ENCODE peak calls at places on chromosomes 3 and 15, in four cellular contexts. One of them, this sample, is unnamed.

GRCh38 chr3:14802332-14802731 is 16.4 kb upstream of the FGD5 start:
- DNase-seq in heart right ventricle: no peak
- DNase-seq in 8988T: no peak
- DNase-seq in CD4-positive, alpha-beta T cell: no peak
- DNase-seq in this sample: no peak

GRCh38 chr3:182182531-182182968 is 470.8 kb downstream of the SOX2 start:
- DNase-seq in heart right ventricle: no peak
- DNase-seq in 8988T: no peak
- DNase-seq in CD4-positive, alpha-beta T cell: no peak
- DNase-seq in this sample: no peak

GRCh38 chr3:12350151-12350813 is 61.4 kb downstream of the PPARG start:
- DNase-seq in heart right ventricle: peak
- DNase-seq in 8988T: no peak
- DNase-seq in CD4-positive, alpha-beta T cell: no peak
- DNase-seq in this sample: no peak

GRCh38 chr15:80638553-80639167 is 56.5 kb upstream of the ABHD17C start:
- DNase-seq in heart right ventricle: no peak
- DNase-seq in 8988T: no peak
- DNase-seq in CD4-positive, alpha-beta T cell: no peak
- DNase-seq in this sample: no peak

GRCh38 chr3:175989161-175989560 is 1130.0 kb downstream of the NAALADL2 start:
- DNase-seq in heart right ventricle: no peak
- DNase-seq in 8988T: no peak
- DNase-seq in CD4-positive, alpha-beta T cell: no peak
- DNase-seq in this sample: no peak

GRCh38 chr15:74585857-74586256 is 29.8 kb upstream of the CLK3 start:
- DNase-seq in heart right ventricle: no peak
- DNase-seq in 8988T: no peak
- DNase-seq in CD4-positive, alpha-beta T cell: no peak
- DNase-seq in this sample: no peak

GRCh38 chr15:82950295-82950694 is 2.2 kb downstream of the HOMER2 start:
- DNase-seq in heart right ventricle: no peak
- DNase-seq in 8988T: no peak
- DNase-seq in CD4-positive, alpha-beta T cell: no peak
- DNase-seq in this sample: no peak

GRCh38 chr3:81728766-81729544 is 32.5 kb downstream of the GBE1 start:
- DNase-seq in heart right ventricle: no peak
- DNase-seq in 8988T: no peak
- DNase-seq in CD4-positive, alpha-beta T cell: no peak
- DNase-seq in this sample: no peak

GRCh38 chr3:52090131-52090548 is 33.8 kb upstream of the DUSP7 start:
- DNase-seq in heart right ventricle: peak
- DNase-seq in 8988T: no peak
- DNase-seq in CD4-positive, alpha-beta T cell: no peak
- DNase-seq in this sample: no peak

GRCh38 chr3:150345021-150345538 is 63.0 kb upstream of the TSC22D2 start:
- DNase-seq in heart right ventricle: no peak
- DNase-seq in 8988T: peak
- DNase-seq in CD4-positive, alpha-beta T cell: no peak
- DNase-seq in this sample: no peak

GRCh38 chr3:15722877-15723623 is 74.7 kb downstream of the ANKRD28 start:
- DNase-seq in heart right ventricle: no peak
- DNase-seq in 8988T: no peak
- DNase-seq in CD4-positive, alpha-beta T cell: no peak
- DNase-seq in this sample: no peak

GRCh38 chr3:120449701-120450216 is 1.0 kb downstream of the FSTL1 start:
- DNase-seq in heart right ventricle: no peak
- DNase-seq in 8988T: no peak
- DNase-seq in CD4-positive, alpha-beta T cell: no peak
- DNase-seq in this sample: no peak

GRCh38 chr15:71788646-71789579 is 21.4 kb upstream of the NR2E3 start:
- DNase-seq in heart right ventricle: no peak
- DNase-seq in 8988T: no peak
- DNase-seq in CD4-positive, alpha-beta T cell: no peak
- DNase-seq in this sample: no peak

GRCh38 chr3:15631426-15632211 is 30.1 kb downstream of the BTD start:
- DNase-seq in heart right ventricle: no peak
- DNase-seq in 8988T: no peak
- DNase-seq in CD4-positive, alpha-beta T cell: no peak
- DNase-seq in this sample: no peak

GRCh38 chr3:175493296-175493695 is 634.2 kb downstream of the NAALADL2 start:
- DNase-seq in heart right ventricle: no peak
- DNase-seq in 8988T: no peak
- DNase-seq in CD4-positive, alpha-beta T cell: no peak
- DNase-seq in this sample: no peak

GRCh38 chr3:51966016-51966415 is 1.2 kb downstream of the PCBP4 start:
- DNase-seq in heart right ventricle: no peak
- DNase-seq in 8988T: no peak
- DNase-seq in CD4-positive, alpha-beta T cell: no peak
- DNase-seq in this sample: no peak

GRCh38 chr3:186361612-186362408 is at the start of gene DGKG:
- DNase-seq in heart right ventricle: peak
- DNase-seq in 8988T: peak
- DNase-seq in CD4-positive, alpha-beta T cell: no peak
- DNase-seq in this sample: peak

GRCh38 chr3:194277547-194278091 is 73.5 kb downstream of the CPN2 start:
- DNase-seq in heart right ventricle: peak
- DNase-seq in 8988T: no peak
- DNase-seq in CD4-positive, alpha-beta T cell: no peak
- DNase-seq in this sample: no peak

GRCh38 chr15:92365816-92366215 is 27.9 kb upstream of the ST8SIA2 start:
- DNase-seq in heart right ventricle: no peak
- DNase-seq in 8988T: no peak
- DNase-seq in CD4-positive, alpha-beta T cell: no peak
- DNase-seq in this sample: no peak

GRCh38 chr3:28651159-28651558 is 302.5 kb upstream of the AZI2 start:
- DNase-seq in heart right ventricle: no peak
- DNase-seq in 8988T: no peak
- DNase-seq in CD4-positive, alpha-beta T cell: no peak
- DNase-seq in this sample: no peak

GRCh38 chr3:195692781-195693427 is 27.9 kb upstream of the MUC20 start:
- DNase-seq in heart right ventricle: no peak
- DNase-seq in 8988T: peak
- DNase-seq in CD4-positive, alpha-beta T cell: no peak
- DNase-seq in this sample: no peak

GRCh38 chr3:159669024-159669476 is 319.6 kb upstream of the IL12A start:
- DNase-seq in heart right ventricle: no peak
- DNase-seq in 8988T: no peak
- DNase-seq in CD4-positive, alpha-beta T cell: no peak
- DNase-seq in this sample: no peak

GRCh38 chr3:186880392-186880791 is 37.9 kb downstream of the ADIPOQ start:
- DNase-seq in heart right ventricle: no peak
- DNase-seq in 8988T: no peak
- DNase-seq in CD4-positive, alpha-beta T cell: no peak
- DNase-seq in this sample: no peak

GRCh38 chr3:197327701-197328100 is 29.3 kb upstream of the DLG1 start:
- DNase-seq in heart right ventricle: no peak
- DNase-seq in 8988T: no peak
- DNase-seq in CD4-positive, alpha-beta T cell: no peak
- DNase-seq in this sample: no peak

GRCh38 chr3:63141-63845 is 133.3 kb upstream of the CHL1 start:
- DNase-seq in heart right ventricle: no peak
- DNase-seq in 8988T: no peak
- DNase-seq in CD4-positive, alpha-beta T cell: no peak
- DNase-seq in this sample: no peak

GRCh38 chr15:99450896-99451358 is 114.9 kb upstream of the MEF2A start:
- DNase-seq in heart right ventricle: peak
- DNase-seq in 8988T: no peak
- DNase-seq in CD4-positive, alpha-beta T cell: peak
- DNase-seq in this sample: peak

GRCh38 chr15:81133782-81134461 is at the start of gene CFAP161:
- DNase-seq in heart right ventricle: peak
- DNase-seq in 8988T: no peak
- DNase-seq in CD4-positive, alpha-beta T cell: no peak
- DNase-seq in this sample: no peak

GRCh38 chr3:64432870-64433269 is 207.6 kb upstream of the PRICKLE2 start:
- DNase-seq in heart right ventricle: no peak
- DNase-seq in 8988T: no peak
- DNase-seq in CD4-positive, alpha-beta T cell: no peak
- DNase-seq in this sample: no peak

GRCh38 chr15:68258684-68259083 is 18.9 kb upstream of the FEM1B start:
- DNase-seq in heart right ventricle: no peak
- DNase-seq in 8988T: no peak
- DNase-seq in CD4-positive, alpha-beta T cell: no peak
- DNase-seq in this sample: no peak

This sample was measured in T-cell.